ENCODE peak calls at places on chromosomes 4 and X, in eight cellular contexts. S is ELF-1, A is memory B cell, O is upper lobe of left lung, L is RKO, G is activated T-helper 1 cell treated with Interleukin-2 at 50 U/mL for 16 hours, C is immature natural killer cell, N is upper lobe of right lung. R is an unnamed sample.

GRCh38 chr4:74933562-74934015 is 673 bp downstream of the PARM1 start:
- DNase-seq in L (no peak), O (peak; percentile 43), G (no peak), N (peak; percentile 67), S (no peak), A (peak; percentile 11), C (no peak), R (no peak)

GRCh38 chrX:71668248-71668595 is 876 bp downstream of the LOC101059915 start:
- DNase-seq in G (no peak), O (no peak), A (no peak), L (no peak), S (no peak), N (no peak), C (no peak), R (no peak)

GRCh38 chr4:34723606-34724005 is 1520.7 kb downstream of the ARAP2 start:
- DNase-seq in L (no peak), O (no peak), C (no peak), A (no peak), G (no peak), S (no peak), N (no peak), R (no peak)

GRCh38 chr4:145938618-145939177 is at the start of gene ZNF827:
- DNase-seq in C (peak; percentile 71), O (peak; percentile 57), L (peak; percentile 79), G (peak; percentile 44), S (peak; percentile 86), N (peak; percentile 79), A (peak; percentile 49), R (peak; percentile 88)

GRCh38 chrX:103061486-103061885 is 2.5 kb downstream of the BEX1 start:
- DNase-seq in A (no peak), C (no peak), N (no peak), L (no peak), O (no peak), S (no peak), G (no peak), R (no peak)

GRCh38 chr4:76016383-76016782 is 6.9 kb downstream of the CXCL10 start:
- DNase-seq in O (no peak), A (no peak), L (no peak), G (no peak), N (no peak), S (peak; percentile 9), C (no peak), R (no peak)

GRCh38 chr4:129362685-129363274 is 266.8 kb downstream of the C4orf33 start:
- DNase-seq in S (peak; percentile 20), L (peak; percentile 79), A (peak; percentile 38), N (no peak), C (peak; percentile 9), O (peak; percentile 41), G (no peak), R (no peak)

GRCh38 chrX:48071064-48071985 is at the start of gene ZNF630:
- DNase-seq in N (peak; percentile 87), S (peak; percentile 95), O (peak; percentile 87), L (peak; percentile 53), A (peak; percentile 42), C (peak; percentile 47), G (peak; percentile 37), R (peak; percentile 89)

GRCh38 chrX:151975228-151975593 is 735 bp upstream of the GABRE start:
- DNase-seq in L (no peak), O (no peak), A (no peak), N (no peak), G (no peak), S (no peak), C (no peak), R (no peak)

GRCh38 chrX:27968891-27969290 is 12.4 kb downstream of the DCAF8L1 start:
- DNase-seq in A (no peak), S (no peak), C (no peak), O (no peak), N (no peak), L (no peak), G (no peak), R (no peak)

GRCh38 chr4:145720656-145721055 is 40.7 kb downstream of the C4orf51 start:
- DNase-seq in O (no peak), C (no peak), A (no peak), S (no peak), L (no peak), N (no peak), G (no peak), R (no peak)

GRCh38 chr4:138666366-138666765 is 349.2 kb upstream of the NOCT start:
- DNase-seq in G (no peak), N (no peak), C (no peak), S (no peak), L (no peak), A (no peak), O (no peak), R (no peak)